ENCODE peak calls at places on chromosome 6, in nine cellular contexts. K, Y, C, N, Z, Q, X, S and P are unnamed samples. For H3K9me3, the result is how much of the 10 kb centered on the place peaks cover.

GRCh38 chr6:31822038-31822821 is 5.3 kb upstream of the HSPA1B start:
- DNase-seq in K (peak), Y (peak), C (peak), N (peak), Z (peak), Q (peak), X (peak), S (peak), P (peak)

GRCh38 chr6:15770347-15771143 is 107.7 kb upstream of the DTNBP1 start:
- DNase-seq in K (no peak), Y (no peak), C (no peak), N (no peak), Z (peak), Q (no peak), X (peak), S (no peak), P (no peak)

GRCh38 chr6:75930954-75931689 is 141.3 kb downstream of the IMPG1 start:
- DNase-seq in K (no peak), Y (no peak), C (no peak), N (no peak), Z (peak), Q (no peak), X (no peak), S (no peak), P (no peak)

GRCh38 chr6:99467509-99468106 is 42.5 kb upstream of the PNISR start:
- DNase-seq in K (no peak), Y (no peak), C (no peak), N (peak), Z (peak), Q (no peak), X (peak), S (peak), P (no peak)

GRCh38 chr6:21507811-21508210 is 85.7 kb upstream of the SOX4 start:
- DNase-seq in K (no peak), Y (no peak), C (no peak), N (no peak), Z (peak), Q (no peak), X (peak), S (no peak), P (no peak)

GRCh38 chr6:151392429-151392828 is 1.1 kb upstream of the ZBTB2 start:
- DNase-seq in K (no peak), Y (no peak), C (no peak), N (no peak), Z (no peak), Q (no peak), X (no peak), S (no peak), P (no peak)

GRCh38 chr6:1552296-1552761 is 57.4 kb upstream of the FOXC1 start:
- DNase-seq in K (no peak), Y (no peak), C (no peak), N (no peak), Z (peak), Q (no peak), X (peak), S (no peak), P (no peak)

GRCh38 chr6:88166493-88166900 is 350 bp upstream of the CNR1 start:
- DNase-seq in K (no peak), Y (peak), C (no peak), N (peak), Z (no peak), Q (no peak), X (no peak), S (peak), P (no peak)

GRCh38 chr6:48542191-48542590 is 431.2 kb upstream of the PTCHD4 start:
- DNase-seq in K (no peak), Y (no peak), C (no peak), N (no peak), Z (no peak), Q (no peak), X (peak), S (no peak), P (no peak)

GRCh38 chr6:27161946-27162603 is 85.4 kb upstream of the PRSS16 start:
- DNase-seq in K (no peak), Y (no peak), C (no peak), N (peak), Z (peak), Q (no peak), X (peak), S (peak), P (no peak)

GRCh38 chr6:113047932-113048331 is 700.8 kb downstream of the RFPL4B start:
- DNase-seq in K (no peak), Y (no peak), C (no peak), N (no peak), Z (no peak), Q (no peak), X (no peak), S (no peak), P (no peak)

GRCh38 chr6:157563611-157564284 is 182.8 kb downstream of the ZDHHC14 start:
- DNase-seq in K (no peak), Y (no peak), C (peak), N (no peak), Z (no peak), Q (no peak), X (no peak), S (no peak), P (no peak)

GRCh38 chr6:5379647-5380242 is 118.4 kb downstream of the FARS2 start:
- DNase-seq in K (no peak), Y (no peak), C (no peak), N (peak), Z (peak), Q (no peak), X (peak), S (peak), P (no peak)

GRCh38 chr6:11222385-11223277 is 9.8 kb downstream of the NEDD9 start:
- DNase-seq in K (no peak), Y (no peak), C (no peak), N (no peak), Z (no peak), Q (no peak), X (no peak), S (no peak), P (no peak)
- H3K4me3 ChIP-seq in K (no peak), Y (no peak), C (no peak), N (no peak), Z (no peak), Q (no peak), X (no peak), S (no peak), P (no peak)

GRCh38 chr6:298233-299049 is 6.2 kb downstream of the DUSP22 start:
- DNase-seq in K (no peak), Y (no peak), C (no peak), N (no peak), Z (no peak), Q (no peak), X (no peak), S (no peak), P (no peak)

GRCh38 chr6:300026-300425 is 7.7 kb downstream of the DUSP22 start:
- DNase-seq in K (no peak), Y (no peak), C (no peak), N (no peak), Z (no peak), Q (no peak), X (no peak), S (no peak), P (no peak)

GRCh38 chr6:299050-299980 is 7.0 kb downstream of the DUSP22 start:
- DNase-seq in K (no peak), Y (no peak), C (no peak), N (no peak), Z (peak), Q (no peak), X (no peak), S (no peak), P (no peak)

GRCh38 chr6:296151-297122 is 4.2 kb downstream of the DUSP22 start:
- DNase-seq in K (peak), Y (peak), C (no peak), N (no peak), Z (no peak), Q (no peak), X (no peak), S (no peak), P (no peak)

DNA sequence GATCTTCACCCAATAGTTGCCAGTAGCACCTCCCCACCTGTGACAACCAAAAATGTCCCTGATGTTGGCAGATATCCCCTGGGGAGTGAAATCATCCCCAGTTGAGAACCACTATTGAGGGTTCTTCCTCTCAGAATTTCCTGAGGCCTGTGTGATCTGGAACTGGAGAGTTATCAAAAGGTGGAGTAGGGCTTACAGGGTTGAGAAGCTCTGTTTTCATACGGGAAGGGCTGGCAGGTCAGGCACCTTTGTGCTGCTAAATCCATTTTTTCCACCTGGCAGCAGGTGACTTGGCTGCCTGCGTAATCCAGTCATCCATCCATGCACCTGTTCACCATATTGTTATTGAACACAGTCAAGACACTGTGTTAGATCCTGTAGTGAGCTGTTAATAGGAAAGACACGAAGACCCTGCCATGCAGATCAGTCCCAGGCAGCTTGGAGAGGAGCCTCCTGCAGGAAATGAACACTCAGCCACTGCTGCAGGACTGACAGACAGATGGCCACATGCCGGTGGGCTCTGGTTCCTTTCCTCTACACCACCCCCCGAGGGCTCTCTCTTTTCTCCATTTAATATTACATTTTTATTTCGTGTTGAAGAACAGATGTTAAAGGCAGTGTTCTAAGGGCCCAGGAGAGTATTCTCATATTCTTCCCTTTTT is 5.4 kb downstream of the DUSP22 start:
- DNase-seq in K (no peak), Y (no peak), C (no peak), N (no peak), Z (no peak), Q (no peak), X (no peak), S (no peak), P (no peak)
- H3K9me3 ChIP-seq in K (under half), Y (under half), C (under half), N (under half), Z (under half), Q (under half), X (under half), S (under half), P (under half)

GRCh38 chr6:142749556-142749955 is 195.4 kb downstream of the HIVEP2 start:
- DNase-seq in K (no peak), Y (no peak), C (no peak), N (no peak), Z (no peak), Q (no peak), X (no peak), S (no peak), P (no peak)

GRCh38 chr6:142744836-142745235 is 200.1 kb downstream of the HIVEP2 start:
- DNase-seq in K (no peak), Y (no peak), C (no peak), N (no peak), Z (peak), Q (no peak), X (peak), S (no peak), P (no peak)

GRCh38 chr6:142752348-142752747 is 192.6 kb downstream of the HIVEP2 start:
- DNase-seq in K (no peak), Y (no peak), C (no peak), N (no peak), Z (peak), Q (no peak), X (no peak), S (no peak), P (no peak)

GRCh38 chr6:142751452-142751851 is 193.5 kb downstream of the HIVEP2 start:
- DNase-seq in K (no peak), Y (no peak), C (no peak), N (no peak), Z (no peak), Q (no peak), X (no peak), S (no peak), P (no peak)

GRCh38 chr6:142746524-142746923 is 198.5 kb downstream of the HIVEP2 start:
- DNase-seq in K (peak), Y (no peak), C (no peak), N (peak), Z (peak), Q (no peak), X (peak), S (peak), P (no peak)
- TF ChIP-seq CTCF in K (peak), Y (no peak), C (no peak), N (peak), Z (peak), Q (peak), X (peak), S (peak), P (peak)

GRCh38 chr6:30060634-30060981 is 457 bp upstream of the POLR1H start:
- DNase-seq in K (no peak), Y (peak), C (peak), N (no peak), Z (peak), Q (peak), X (no peak), S (peak), P (no peak)

GRCh38 chr6:30060982-30061765 is at the start of gene POLR1H:
- DNase-seq in K (peak), Y (peak), C (peak), N (peak), Z (peak), Q (peak), X (peak), S (peak), P (peak)

GRCh38 chr6:30061766-30062458 is 847 bp downstream of the POLR1H start:
- DNase-seq in K (peak), Y (peak), C (peak), N (peak), Z (peak), Q (no peak), X (peak), S (no peak), P (no peak)

GRCh38 chr6:30063315-30063714 is 2.2 kb downstream of the POLR1H start:
- DNase-seq in K (no peak), Y (no peak), C (no peak), N (no peak), Z (no peak), Q (no peak), X (no peak), S (no peak), P (no peak)

DNA sequence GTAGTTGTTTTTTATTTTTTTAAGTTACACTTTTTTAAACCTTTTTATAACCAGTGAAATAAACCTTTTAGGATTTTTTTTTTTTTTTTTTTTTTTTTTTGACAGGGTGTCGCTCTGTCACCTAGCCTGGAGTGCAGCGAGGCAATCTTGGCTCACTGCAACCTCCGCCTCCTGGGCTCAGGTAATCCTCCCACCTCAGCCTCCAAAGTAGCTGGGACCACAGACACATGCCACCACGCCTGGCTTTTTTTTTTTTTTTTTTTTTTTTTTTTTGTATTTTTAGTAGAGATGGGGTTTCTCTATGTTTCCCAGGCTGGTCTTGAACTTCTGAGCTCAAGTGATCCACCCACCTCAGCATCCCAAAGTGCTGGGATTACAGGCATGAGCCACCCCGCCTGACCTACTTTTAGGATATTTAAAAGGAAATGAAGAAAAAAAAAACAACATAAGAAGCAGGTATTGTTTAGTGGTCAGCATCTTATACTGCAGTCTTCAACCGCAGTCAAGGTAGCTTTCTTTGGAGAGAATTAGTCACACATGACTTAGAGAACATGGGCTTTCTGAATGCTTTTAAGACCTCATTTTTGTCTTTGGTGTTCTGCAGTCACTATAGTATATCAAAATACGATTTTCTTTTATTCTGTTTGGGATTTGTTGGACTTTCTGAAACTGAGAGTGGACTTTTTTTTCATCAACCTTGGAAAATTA is 1.6 kb downstream of the POLR1H start:
- DNase-seq in K (no peak), Y (no peak), C (no peak), N (no peak), Z (no peak), Q (no peak), X (peak), S (no peak), P (no peak)
- H3K4me3 ChIP-seq in K (peak), Y (no peak), C (peak), N (peak), Z (no peak), Q (peak), X (peak), S (peak), P (no peak)

DNA sequence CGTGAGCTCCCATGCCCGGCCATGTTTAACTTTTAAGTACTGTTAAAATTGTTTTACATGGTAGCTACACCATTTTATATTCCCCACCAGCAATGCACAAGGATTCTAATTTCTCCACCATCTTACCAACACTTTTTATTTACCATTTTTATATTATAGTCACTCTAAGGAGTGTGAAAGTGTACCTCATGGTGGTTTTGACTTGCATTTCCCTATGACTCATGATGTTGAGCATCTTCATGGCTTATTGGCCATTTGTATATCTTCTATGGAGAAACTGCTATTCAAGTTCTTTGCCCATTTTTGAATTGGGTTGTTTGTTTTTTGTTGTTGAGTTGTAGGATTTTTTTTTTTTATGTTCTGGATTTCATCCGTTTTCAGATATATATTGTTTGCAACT is 15.6 kb upstream of the BPHL start:
- DNase-seq in K (no peak), Y (no peak), C (no peak), N (no peak), Z (peak), Q (no peak), X (no peak), S (no peak), P (no peak)
- H3K9me3 ChIP-seq in K (under half), Y (under half), C (under half), N (under half), Z (under half), Q (under half), X (under half), S (under half), P (under half)

GRCh38 chr6:12823847-12824246 is 107.3 kb downstream of the PHACTR1 start:
- DNase-seq in K (no peak), Y (no peak), C (no peak), N (no peak), Z (no peak), Q (no peak), X (no peak), S (no peak), P (no peak)

GRCh38 chr6:12815089-12815488 is 98.5 kb downstream of the PHACTR1 start:
- DNase-seq in K (no peak), Y (no peak), C (no peak), N (no peak), Z (no peak), Q (no peak), X (no peak), S (no peak), P (no peak)

GRCh38 chr6:12813321-12813720 is 96.8 kb downstream of the PHACTR1 start:
- DNase-seq in K (no peak), Y (no peak), C (no peak), N (no peak), Z (no peak), Q (no peak), X (no peak), S (no peak), P (no peak)

GRCh38 chr6:12815884-12816600 is 99.5 kb downstream of the PHACTR1 start:
- DNase-seq in K (no peak), Y (no peak), C (no peak), N (no peak), Z (no peak), Q (no peak), X (no peak), S (no peak), P (no peak)

DNA sequence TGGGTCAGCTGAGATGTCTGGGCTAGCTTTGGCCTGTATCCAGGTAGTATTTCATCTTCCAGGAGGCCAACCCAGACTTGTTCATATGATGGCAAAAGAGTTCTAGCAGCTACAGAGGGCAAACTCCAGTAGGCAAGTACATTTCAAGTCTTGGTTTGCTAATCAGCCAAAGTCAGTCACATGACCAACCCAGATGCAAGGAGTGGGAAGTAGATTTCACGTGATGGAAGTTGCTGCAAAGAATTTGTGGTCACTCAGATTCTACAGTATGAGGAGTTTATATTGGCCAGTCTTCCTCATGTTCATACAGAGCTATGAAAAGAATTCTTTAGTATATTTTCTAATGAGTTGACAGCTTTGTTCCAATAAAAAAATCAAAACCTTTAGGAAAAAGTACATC is 101.8 kb downstream of the PHACTR1 start:
- DNase-seq in K (no peak), Y (no peak), C (no peak), N (no peak), Z (no peak), Q (no peak), X (no peak), S (no peak), P (no peak)
- TF ChIP-seq CTCF in K (no peak), Y (no peak), C (no peak), N (no peak), Z (no peak), Q (no peak), X (no peak), S (no peak), P (no peak)

DNA sequence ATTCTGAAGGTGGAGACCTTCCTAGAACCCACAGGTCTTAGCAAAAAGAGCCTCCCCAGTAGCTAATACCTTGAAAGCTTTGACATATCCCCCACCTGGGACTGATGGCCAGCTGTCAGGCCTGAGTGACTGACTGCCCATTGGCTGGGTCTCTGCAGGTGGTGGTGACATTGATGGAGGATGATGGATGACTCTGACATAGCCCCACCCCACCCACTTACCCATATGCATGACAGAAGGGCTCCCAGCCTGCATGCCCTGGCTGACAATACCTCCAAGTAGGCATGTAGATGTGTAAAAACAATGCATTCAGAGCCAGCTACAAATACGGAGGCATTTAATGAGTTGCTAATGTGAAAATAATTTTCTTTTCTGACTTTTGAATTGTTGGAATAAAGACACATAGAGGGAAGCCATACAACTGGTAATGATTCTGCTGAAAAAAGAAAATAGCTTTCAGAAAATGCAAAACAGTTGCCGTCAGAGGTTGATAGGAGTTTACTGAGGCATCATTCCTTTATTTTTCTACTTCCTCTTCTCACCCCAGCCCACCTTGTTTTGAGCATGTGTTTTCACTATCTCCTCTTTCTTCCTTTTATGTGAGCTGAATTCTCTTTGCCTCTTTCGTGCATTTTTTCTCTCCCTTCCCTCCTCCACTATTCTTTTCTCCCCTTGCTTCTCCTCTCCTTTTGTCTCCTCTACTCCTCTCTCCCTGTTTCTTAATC is 70.6 kb downstream of the OLIG3 start:
- DNase-seq in K (no peak), Y (no peak), C (no peak), N (no peak), Z (no peak), Q (no peak), X (no peak), S (no peak), P (no peak)
- H3K4me3 ChIP-seq in K (no peak), Y (no peak), C (no peak), N (no peak), Z (no peak), Q (no peak), X (no peak), S (no peak), P (no peak)